ENCODE peak calls at places on chromosomes 2 and 18, in ten cellular contexts. R is HepG2; B is cardiac muscle cell; J is heart left ventricle; A is heart right ventricle; X is upper lobe of right lung; L is CD4-positive, alpha-beta T cell; C is GM12878; Y is neural progenitor cell; G is thyroid gland. E is an unnamed sample.

GRCh38 chr2:237154894-237155851 is 69.5 kb downstream of the COPS8 start:
- DNase-seq in R (no peak), B (no peak), J (no peak), A (no peak), X (no peak), L (no peak), C (peak; percentile 75), Y (no peak), G (no peak), E (no peak)

GRCh38 chr2:218839430-218839829 is 7.8 kb upstream of the PRKAG3 start:
- DNase-seq in R (no peak), B (no peak), J (no peak), A (no peak), X (no peak), L (no peak), C (no peak), Y (no peak), G (no peak), E (no peak)

GRCh38 chr2:191892391-191892790 is 45.5 kb upstream of the CAVIN2 start:
- DNase-seq in R (no peak), B (no peak), J (no peak), A (no peak), X (no peak), L (no peak), C (no peak), Y (no peak), G (no peak), E (no peak)

GRCh38 chr2:199309973-199310372 is 147.8 kb downstream of the SATB2 start:
- DNase-seq in R (no peak), B (no peak), J (no peak), A (no peak), X (no peak), L (no peak), C (no peak), Y (peak; percentile 68), G (no peak), E (no peak)

GRCh38 chr2:230160112-230160660 is 59.6 kb downstream of the SP110 start:
- DNase-seq in R (peak; percentile 37), B (peak; percentile 57), J (peak; percentile 66), A (peak; percentile 30), X (no peak), L (peak; percentile 22), C (peak; percentile 9), Y (peak; percentile 52), G (peak; percentile 31), E (no peak)

GRCh38 chr2:239152239-239152915 is 248.4 kb downstream of the HDAC4 start:
- DNase-seq in R (no peak), B (no peak), J (peak; percentile 63), A (no peak), X (peak; percentile 45), L (no peak), C (no peak), Y (no peak), G (no peak), E (no peak)

GRCh38 chr18:3624818-3625716 is 175.1 kb downstream of the TGIF1 start:
- DNase-seq in R (no peak), B (peak; percentile 7), J (no peak), A (no peak), X (no peak), L (no peak), C (no peak), Y (no peak), G (no peak), E (peak; percentile 35)

GRCh38 chr18:68314403-68314802 is 400.5 kb downstream of the TMX3 start:
- DNase-seq in R (no peak), B (no peak), J (no peak), A (no peak), X (no peak), L (no peak), C (no peak), Y (no peak), G (no peak), E (no peak)

GRCh38 chr18:36711813-36712444 is 116.9 kb downstream of the TPGS2 start:
- DNase-seq in R (no peak), B (no peak), J (peak; percentile 68), A (peak; percentile 19), X (no peak), L (no peak), C (no peak), Y (no peak), G (no peak), E (no peak)

GRCh38 chr2:192194065-192194865 is 468 bp downstream of the TMEFF2 start:
- DNase-seq in R (no peak), B (peak; percentile 45), J (peak; percentile 61), A (peak; percentile 17), X (peak; percentile 61), L (peak; percentile 0), C (no peak), Y (no peak), G (peak; percentile 5), E (no peak)

GRCh38 chr2:112962308-112963175 is 15.3 kb upstream of the IL36G start:
- DNase-seq in R (no peak), B (no peak), J (no peak), A (no peak), X (no peak), L (no peak), C (no peak), Y (no peak), G (no peak), E (no peak)

GRCh38 chr2:112957511-112957910 is 20.3 kb upstream of the IL36G start:
- DNase-seq in R (no peak), B (no peak), J (no peak), A (no peak), X (no peak), L (no peak), C (no peak), Y (no peak), G (no peak), E (no peak)

GRCh38 chr2:112960230-112960825 is 17.5 kb upstream of the IL36G start:
- DNase-seq in R (no peak), B (no peak), J (no peak), A (no peak), X (no peak), L (no peak), C (no peak), Y (no peak), G (no peak), E (no peak)

GRCh38 chr2:112958428-112959108 is 19.2 kb upstream of the IL36G start:
- DNase-seq in R (peak; percentile 69), B (peak; percentile 52), J (no peak), A (no peak), X (no peak), L (no peak), C (no peak), Y (peak; percentile 58), G (peak; percentile 21), E (no peak)

DNA sequence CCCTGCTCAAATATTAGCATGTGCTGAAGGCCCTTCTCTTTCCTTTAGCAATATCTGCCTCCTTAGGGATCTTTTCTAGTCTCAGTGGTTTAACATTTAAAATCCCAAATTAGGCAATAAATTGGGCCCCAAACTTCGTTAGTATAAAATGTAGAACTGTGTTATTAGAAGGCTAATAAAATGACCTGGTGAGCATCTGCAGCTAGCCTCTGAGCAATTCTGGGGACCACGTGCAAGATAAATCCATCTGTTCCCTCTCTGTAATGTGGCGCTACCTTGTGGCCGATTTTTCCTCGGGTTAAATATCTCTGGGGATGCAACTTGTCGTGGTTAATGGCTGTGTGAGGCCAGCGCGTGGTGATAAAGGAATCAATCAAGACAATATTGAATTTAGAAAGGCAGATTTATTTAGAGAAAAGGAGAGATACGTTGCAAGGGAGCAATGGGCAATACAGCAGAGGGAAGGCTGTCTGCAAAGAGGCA is 18.7 kb upstream of the IL36G start:
- DNase-seq in R (peak; percentile 23), B (peak; percentile 5), J (no peak), A (no peak), X (no peak), L (no peak), C (no peak), Y (peak; percentile 18), G (no peak), E (no peak)
- TF ChIP-seq CTCF in R (no peak), B (no peak), J (peak; percentile 6), A (no peak), X (no peak), L (peak; percentile 38), C (no peak), Y (peak; percentile 32), G (no peak), E (no peak)

DNA sequence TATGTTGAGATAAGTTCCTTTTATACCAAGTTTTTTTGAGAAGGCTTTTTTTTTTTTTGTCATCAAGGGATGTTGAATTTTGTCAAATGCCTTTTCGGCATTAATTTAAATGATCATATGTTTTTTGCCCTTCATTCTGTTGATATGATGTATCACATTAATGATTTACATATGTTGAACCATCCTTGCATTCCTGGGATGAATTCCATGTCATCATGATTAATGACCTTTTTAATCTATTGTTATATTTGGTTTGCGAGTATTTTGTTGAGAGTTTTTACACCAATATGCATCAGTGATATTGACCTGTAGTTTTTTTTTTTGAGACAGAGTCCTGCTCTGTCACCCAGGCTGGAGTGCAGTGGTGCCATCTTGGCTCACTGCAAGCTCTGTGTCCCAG is 585.7 kb upstream of the FANCL start:
- DNase-seq in R (no peak), B (no peak), J (no peak), A (no peak), X (no peak), L (no peak), C (no peak), Y (no peak), G (no peak), E (no peak)
- H3K9me3 ChIP-seq in R (peaks cover 63% of the 10 kb centered on the region), B (no peaks in the 10 kb centered on the region), J (no peaks in the 10 kb centered on the region), A (peaks cover 30% of the 10 kb centered on the region), X (peaks cover 18% of the 10 kb centered on the region), L (peaks cover 30% of the 10 kb centered on the region), C (no peaks in the 10 kb centered on the region), Y (no peaks in the 10 kb centered on the region), G (no peaks in the 10 kb centered on the region), E (no peaks in the 10 kb centered on the region)

DNA sequence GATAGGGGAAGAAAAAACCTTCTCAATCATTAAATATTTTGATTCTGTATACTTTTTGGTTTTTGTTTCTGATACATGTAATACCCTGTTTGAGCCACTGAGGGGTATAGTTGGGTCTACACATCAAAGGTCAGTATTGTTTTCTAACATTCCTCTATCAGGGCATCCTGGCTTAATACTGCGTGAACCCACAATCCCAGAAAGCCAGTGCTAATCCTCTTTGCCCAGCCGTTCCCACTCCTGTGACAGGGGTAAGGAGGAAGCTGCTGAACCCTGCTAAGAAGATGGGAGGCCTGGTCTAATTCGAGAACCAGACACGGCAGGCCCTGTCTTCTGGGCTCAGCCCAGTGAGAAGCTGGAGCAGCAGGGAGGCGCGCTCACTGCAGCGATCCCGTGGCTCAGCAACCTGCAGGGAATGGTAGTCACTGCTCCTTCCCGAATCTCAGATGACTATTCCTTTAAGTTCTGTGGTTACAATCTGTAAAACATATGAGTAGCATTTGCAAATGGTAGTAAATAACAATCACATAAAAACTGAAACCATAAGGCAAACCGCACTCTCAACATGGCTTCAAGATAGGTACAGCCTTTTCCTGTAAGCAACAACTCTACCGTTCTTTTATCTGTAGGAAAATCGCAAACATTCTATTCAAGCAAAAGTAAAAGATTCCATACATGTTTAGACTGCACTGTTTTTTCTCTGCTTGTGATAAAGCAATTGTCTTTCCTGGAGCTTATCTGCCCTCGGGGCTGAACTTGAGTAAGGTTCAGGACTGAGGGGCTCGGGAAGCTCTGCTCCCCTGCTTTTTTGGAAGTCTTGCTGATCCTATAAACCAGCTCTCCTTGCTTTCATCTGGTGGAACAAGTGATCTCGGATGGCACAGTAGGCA is 87.0 kb downstream of the EPB41L3 start:
- DNase-seq in R (peak; percentile 7), B (peak; percentile 37), J (peak; percentile 57), A (no peak), X (no peak), L (peak; percentile 4), C (no peak), Y (peak; percentile 81), G (no peak), E (peak; percentile 17)
- TF ChIP-seq CTCF in R (no peak), B (peak; percentile 60), J (no peak), A (no peak), X (peak; percentile 38), L (peak; percentile 59), C (no peak), Y (peak; percentile 59), G (no peak), E (peak; percentile 57)

GRCh38 chr2:152811916-152812315 is 93.5 kb downstream of the ARL6IP6 start:
- DNase-seq in R (no peak), B (no peak), J (no peak), A (no peak), X (no peak), L (no peak), C (no peak), Y (no peak), G (no peak), E (no peak)
- H3K9me3 ChIP-seq in R (peaks cover 18% of the 10 kb centered on the region), B (no peaks in the 10 kb centered on the region), J (peaks cover 3% of the 10 kb centered on the region), A (peaks cover 12% of the 10 kb centered on the region), X (no peaks in the 10 kb centered on the region), L (peaks cover 19% of the 10 kb centered on the region), C (no peaks in the 10 kb centered on the region), Y (no peaks in the 10 kb centered on the region), G (no peaks in the 10 kb centered on the region), E (no peaks in the 10 kb centered on the region)